ENCODE peak calls at places on chromosomes 7 and 10, in five cellular contexts. One of them, this sample, is unnamed.

GRCh38 chr10:17003151-17003550 is 126.5 kb downstream of the CUBN start:
- DNase-seq in A549: no peak
- DNase-seq in K562: peak
- DNase-seq in GM12878: no peak
- DNase-seq in HepG2: no peak
- DNase-seq in this sample: no peak

GRCh38 chr10:102007802-102008201 is 48.2 kb downstream of the ARMH3 start:
- DNase-seq in A549: no peak
- DNase-seq in K562: no peak
- DNase-seq in GM12878: no peak
- DNase-seq in HepG2: no peak
- DNase-seq in this sample: no peak

GRCh38 chr7:151018421-151019129 is 5.7 kb downstream of the ATG9B start:
- DNase-seq in A549: no peak
- DNase-seq in K562: peak
- DNase-seq in GM12878: no peak
- DNase-seq in HepG2: no peak
- DNase-seq in this sample: no peak

GRCh38 chr7:76424413-76425111 is at the start of gene ZP3:
- DNase-seq in A549: no peak
- DNase-seq in K562: no peak
- DNase-seq in GM12878: peak
- DNase-seq in HepG2: no peak
- DNase-seq in this sample: no peak

GRCh38 chr10:126013489-126014281 is 117.3 kb downstream of the FANK1 start:
- DNase-seq in A549: peak
- DNase-seq in K562: peak
- DNase-seq in GM12878: no peak
- DNase-seq in HepG2: no peak
- DNase-seq in this sample: no peak

GRCh38 chr10:82411416-82411815 is 536.4 kb downstream of the NRG3 start:
- DNase-seq in A549: peak
- DNase-seq in K562: no peak
- DNase-seq in GM12878: no peak
- DNase-seq in HepG2: no peak
- DNase-seq in this sample: no peak

GRCh38 chr7:25995893-25996529 is 156.0 kb upstream of the NFE2L3 start:
- DNase-seq in A549: peak
- DNase-seq in K562: no peak
- DNase-seq in GM12878: no peak
- DNase-seq in HepG2: peak
- DNase-seq in this sample: peak

GRCh38 chr10:10053051-10053450 is 964.6 kb upstream of the CELF2 start:
- DNase-seq in A549: no peak
- DNase-seq in K562: no peak
- DNase-seq in GM12878: no peak
- DNase-seq in HepG2: no peak
- DNase-seq in this sample: no peak

GRCh38 chr10:94567714-94568520 is 22.3 kb downstream of the HELLS start:
- DNase-seq in A549: no peak
- DNase-seq in K562: no peak
- DNase-seq in GM12878: no peak
- DNase-seq in HepG2: no peak
- DNase-seq in this sample: no peak

GRCh38 chr10:7945469-7946187 is 108.9 kb upstream of the GATA3 start:
- DNase-seq in A549: peak
- DNase-seq in K562: no peak
- DNase-seq in GM12878: no peak
- DNase-seq in HepG2: peak
- DNase-seq in this sample: no peak

DNA sequence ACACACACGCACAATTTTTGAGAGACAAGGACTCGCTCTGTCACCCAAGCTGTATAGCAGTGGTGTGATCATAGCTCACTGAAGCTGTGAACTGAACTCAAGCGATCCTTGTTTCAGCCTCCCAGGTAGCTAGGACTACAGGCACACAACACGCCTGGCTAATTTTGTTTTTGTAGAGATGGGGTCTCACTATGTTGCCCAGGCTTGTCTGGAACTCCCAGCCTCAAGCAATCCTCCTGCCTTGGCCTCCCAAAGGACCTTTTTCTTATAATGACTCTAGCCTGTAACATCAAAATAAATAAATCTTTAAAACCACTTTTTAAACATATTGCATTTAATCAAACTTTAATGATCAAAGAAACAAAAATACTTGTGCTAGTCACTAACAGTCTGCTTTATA is 140.9 kb upstream of the FGFR2 start:
- DNase-seq in A549: no peak
- DNase-seq in K562: no peak
- DNase-seq in GM12878: no peak
- DNase-seq in HepG2: no peak
- DNase-seq in this sample: no peak
- TF ChIP-seq REST in A549: no peak
- TF ChIP-seq REST in K562: no peak
- TF ChIP-seq REST in GM12878: no peak
- TF ChIP-seq REST in HepG2: no peak
- TF ChIP-seq REST in this sample: no peak

DNA sequence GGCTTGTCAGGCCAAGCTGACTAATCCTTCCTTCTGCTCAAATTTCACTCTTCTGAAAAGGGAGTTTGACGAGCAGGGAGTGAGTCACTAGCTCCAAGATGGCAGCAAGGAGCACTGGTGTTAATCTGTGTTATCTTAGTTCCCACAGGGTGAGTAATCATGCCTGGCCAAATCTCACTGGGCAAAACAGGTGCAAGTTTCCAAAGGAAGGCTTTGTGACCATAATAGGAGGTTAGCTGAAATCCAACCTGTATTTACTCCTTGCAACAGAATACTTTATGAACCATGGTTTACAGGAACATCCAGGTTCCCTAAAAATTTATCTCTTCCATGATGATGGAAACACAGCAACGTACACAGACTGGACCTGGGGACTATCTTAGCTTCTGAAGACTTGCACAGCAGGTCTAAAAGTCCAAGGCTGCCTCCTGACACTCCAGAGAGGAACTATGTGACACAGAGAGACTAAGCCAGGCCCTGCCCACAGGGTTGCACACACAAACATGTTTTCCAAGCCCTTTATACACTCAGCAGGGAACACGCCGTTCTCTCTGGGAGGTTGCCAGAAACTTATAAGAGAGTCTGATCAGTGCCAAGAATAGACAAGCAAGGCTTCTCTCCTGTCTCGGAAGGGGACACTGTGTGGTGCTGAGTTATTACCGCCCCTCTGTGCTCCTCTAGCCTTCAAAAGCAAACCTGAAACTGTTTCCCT is 46.3 kb downstream of the PDK4 start:
- DNase-seq in A549: peak
- DNase-seq in K562: no peak
- DNase-seq in GM12878: no peak
- DNase-seq in HepG2: no peak
- DNase-seq in this sample: peak
- TF ChIP-seq POLR2A in A549: no peak
- TF ChIP-seq POLR2A in K562: no peak
- TF ChIP-seq POLR2A in GM12878: no peak
- TF ChIP-seq POLR2A in HepG2: no peak
- TF ChIP-seq POLR2A in this sample: no peak

DNA sequence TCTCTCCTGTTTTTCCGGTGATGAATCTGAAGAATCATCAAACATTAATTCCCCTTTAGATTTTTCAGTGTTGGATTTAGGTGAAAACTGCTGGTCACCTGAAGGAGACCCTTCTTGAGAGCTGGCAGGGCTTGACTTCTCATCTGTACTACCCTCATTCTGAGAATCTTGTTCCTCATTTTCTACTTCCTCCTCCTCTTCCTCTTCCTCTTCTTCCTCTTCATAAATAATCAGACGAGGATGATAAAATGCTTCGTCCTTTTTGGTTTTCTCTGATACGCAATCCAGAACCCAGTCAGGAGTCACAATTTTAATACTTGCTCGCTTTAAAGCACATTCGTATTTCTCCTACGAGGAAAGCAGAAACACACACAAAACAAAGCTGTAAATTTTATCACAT is 26.9 kb downstream of the PAXIP1 start:
- DNase-seq in A549: no peak
- DNase-seq in K562: no peak
- DNase-seq in GM12878: no peak
- DNase-seq in HepG2: no peak
- DNase-seq in this sample: no peak
- TF ChIP-seq REST in A549: no peak
- TF ChIP-seq REST in K562: no peak
- TF ChIP-seq REST in GM12878: no peak
- TF ChIP-seq REST in HepG2: no peak
- TF ChIP-seq REST in this sample: no peak

GRCh38 chr10:100747826-100748231 is 2.4 kb downstream of the PAX2 start:
- DNase-seq in A549: no peak
- DNase-seq in K562: no peak
- DNase-seq in GM12878: no peak
- DNase-seq in HepG2: no peak
- DNase-seq in this sample: no peak

GRCh38 chr10:100747061-100747825 is 1.9 kb downstream of the PAX2 start:
- DNase-seq in A549: no peak
- DNase-seq in K562: no peak
- DNase-seq in GM12878: no peak
- DNase-seq in HepG2: no peak
- DNase-seq in this sample: no peak

GRCh38 chr10:100749309-100750217 is 4.2 kb downstream of the PAX2 start:
- DNase-seq in A549: no peak
- DNase-seq in K562: no peak
- DNase-seq in GM12878: no peak
- DNase-seq in HepG2: no peak
- DNase-seq in this sample: no peak

GRCh38 chr10:100749059-100749308 is 3.6 kb downstream of the PAX2 start:
- DNase-seq in A549: no peak
- DNase-seq in K562: no peak
- DNase-seq in GM12878: no peak
- DNase-seq in HepG2: no peak
- DNase-seq in this sample: no peak

DNA sequence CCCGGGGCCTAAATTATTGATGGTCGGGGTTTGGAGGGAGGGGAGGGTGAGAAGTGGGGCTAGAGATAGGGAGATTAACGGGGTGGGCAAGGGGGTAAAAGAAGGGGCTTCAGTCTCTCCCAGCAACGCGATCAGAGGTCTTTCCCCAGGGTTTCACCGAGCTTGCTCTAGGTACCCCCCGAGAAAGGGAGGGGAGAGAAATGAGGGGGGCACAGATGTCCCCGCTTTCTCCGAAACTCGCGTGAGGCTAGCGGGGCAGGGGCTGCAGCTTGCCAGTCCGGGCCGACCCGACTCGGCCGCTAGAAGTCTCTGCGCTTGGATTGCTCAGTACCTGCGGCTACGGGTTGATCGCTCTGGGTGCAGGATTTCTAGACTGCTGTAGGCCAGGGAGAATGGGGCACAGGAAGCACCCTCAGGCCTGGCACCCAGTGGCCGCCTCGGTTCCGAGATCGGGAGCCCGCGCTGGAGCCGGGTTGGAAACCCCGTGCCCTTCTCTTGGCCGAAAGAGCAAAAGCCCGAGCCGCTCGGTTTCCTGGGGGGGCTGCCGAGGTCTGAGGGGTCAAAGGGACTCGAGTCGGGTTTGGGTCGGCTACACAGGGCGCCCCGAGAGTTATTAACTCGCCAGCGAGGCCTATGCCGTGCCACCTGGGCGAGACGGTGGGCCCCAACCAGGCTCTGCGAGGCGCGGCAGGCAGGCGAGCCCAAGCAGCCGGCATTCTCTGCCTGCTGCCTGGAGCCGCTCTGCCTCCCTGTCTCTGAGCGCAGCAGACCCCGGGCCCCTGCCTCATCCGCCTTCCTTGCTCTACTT is 3.1 kb downstream of the PAX2 start:
- DNase-seq in A549: no peak
- DNase-seq in K562: no peak
- DNase-seq in GM12878: no peak
- DNase-seq in HepG2: no peak
- DNase-seq in this sample: no peak
- TF ChIP-seq POLR2A in A549: no peak
- TF ChIP-seq POLR2A in K562: no peak
- TF ChIP-seq POLR2A in GM12878: no peak
- TF ChIP-seq POLR2A in HepG2: no peak
- TF ChIP-seq POLR2A in this sample: no peak

GRCh38 chr7:132580277-132580676 is 4.0 kb upstream of the PLXNA4 start:
- DNase-seq in A549: peak
- DNase-seq in K562: no peak
- DNase-seq in GM12878: no peak
- DNase-seq in HepG2: peak
- DNase-seq in this sample: no peak
- TF ChIP-seq REST in A549: no peak
- TF ChIP-seq REST in K562: no peak
- TF ChIP-seq REST in GM12878: no peak
- TF ChIP-seq REST in HepG2: no peak
- TF ChIP-seq REST in this sample: no peak

GRCh38 chr10:68560201-68560915 is at the start of gene TET1:
- DNase-seq in A549: peak
- DNase-seq in K562: peak
- DNase-seq in GM12878: no peak
- DNase-seq in HepG2: peak
- DNase-seq in this sample: peak
- TF ChIP-seq POLR2A in A549: peak
- TF ChIP-seq POLR2A in K562: peak
- TF ChIP-seq POLR2A in GM12878: no peak
- TF ChIP-seq POLR2A in HepG2: peak
- TF ChIP-seq POLR2A in this sample: peak

GRCh38 chr7:100629117-100629711 is 12.1 kb downstream of the TFR2 start:
- DNase-seq in A549: peak
- DNase-seq in K562: peak
- DNase-seq in GM12878: no peak
- DNase-seq in HepG2: no peak
- DNase-seq in this sample: peak
- TF ChIP-seq REST in A549: no peak
- TF ChIP-seq REST in K562: no peak
- TF ChIP-seq REST in GM12878: no peak
- TF ChIP-seq REST in HepG2: no peak
- TF ChIP-seq REST in this sample: no peak

DNA sequence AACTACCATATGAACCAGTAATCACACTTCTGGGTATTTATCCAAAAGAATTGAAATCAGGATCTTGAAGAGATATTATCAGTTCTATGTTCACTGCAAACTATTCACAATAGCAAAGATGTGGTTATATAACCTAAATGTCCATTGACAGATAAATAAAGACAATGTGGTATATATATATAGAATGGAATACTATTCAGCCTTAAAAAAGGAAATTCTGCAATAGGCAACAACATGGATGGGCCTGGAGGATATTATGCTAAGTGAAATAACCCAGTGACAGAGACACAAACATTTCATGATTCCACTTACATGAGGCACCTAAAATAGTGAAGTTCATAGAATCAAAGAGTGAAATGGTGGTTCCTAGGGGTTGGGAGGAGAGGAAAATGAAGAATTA is 90.6 kb upstream of the CDK1 start:
- DNase-seq in A549: no peak
- DNase-seq in K562: no peak
- DNase-seq in GM12878: no peak
- DNase-seq in HepG2: no peak
- DNase-seq in this sample: no peak
- TF ChIP-seq POLR2A in A549: no peak
- TF ChIP-seq POLR2A in K562: no peak
- TF ChIP-seq POLR2A in GM12878: no peak
- TF ChIP-seq POLR2A in HepG2: no peak
- TF ChIP-seq POLR2A in this sample: no peak

This sample was measured in HCT116.